ENCODE peak calls at places on chromosomes 5 and 9, in five cellular contexts. A, J, G, R and I are unnamed samples.

GRCh38 chr5:172700686-172701324 is 59.7 kb downstream of the NEURL1B start:
- DNase-seq in R (no peak), A (no peak), J (no peak), G (no peak), I (no peak)

GRCh38 chr5:171858303-171858702 is 72.7 kb downstream of the SMIM23 start:
- DNase-seq in R (no peak), J (no peak), G (no peak), A (no peak), I (no peak)

GRCh38 chr5:86461169-86461956 is 156.4 kb upstream of the COX7C start:
- DNase-seq in G (no peak), J (no peak), R (no peak), A (peak; percentile 60), I (no peak)

GRCh38 chr5:172534229-172535169 is 80.2 kb upstream of the SH3PXD2B start:
- DNase-seq in A (peak; percentile 1), R (no peak), G (no peak), J (no peak), I (no peak)

GRCh38 chr5:180647465-180647864 is 1.9 kb downstream of the FLT4 start:
- DNase-seq in J (no peak), G (peak; percentile 29), A (no peak), R (no peak), I (no peak)

GRCh38 chr5:39498247-39498952 is 73.6 kb upstream of the DAB2 start:
- DNase-seq in A (no peak), G (no peak), J (no peak), R (no peak), I (no peak)

GRCh38 chr9:131420913-131421312 is 27.0 kb downstream of the PRRC2B start:
- DNase-seq in R (peak; percentile 70), G (no peak), J (no peak), A (no peak), I (no peak)

GRCh38 chr5:149995385-149996085 is 4.9 kb downstream of the TIGD6 start:
- DNase-seq in R (no peak), G (peak; percentile 67), A (no peak), J (no peak), I (no peak)

GRCh38 chr9:130461218-130461630 is 16.5 kb downstream of the ASS1 start:
- DNase-seq in J (peak; percentile 53), G (no peak), R (no peak), A (peak; percentile 9), I (peak; percentile 51)

GRCh38 chr9:16499866-16500265 is 370.6 kb downstream of the BNC2 start:
- DNase-seq in A (no peak), J (no peak), G (no peak), R (no peak), I (no peak)

GRCh38 chr5:42858709-42859108 is 47.0 kb upstream of the SELENOP start:
- DNase-seq in J (no peak), R (no peak), G (no peak), A (no peak), I (no peak)

GRCh38 chr5:148471379-148471778 is 87.6 kb downstream of the FBXO38 start:
- DNase-seq in R (no peak), G (no peak), A (no peak), J (no peak), I (no peak)